ENCODE peak calls at places on chromosome 3, in eight cellular contexts. One of them, this sample, is unnamed.

GRCh38 chr3:151308089-151308488 is 8.5 kb downstream of the GPR87 start:
- DNase-seq in sciatic nerve: no peak
- DNase-seq in stromal cell of bone marrow: no peak
- DNase-seq in activated T-cell treated with anti-CD3 and anti-CD28 coated beads, Interleukin-2, amount 50 U/mL, for 24 hours: no peak
- DNase-seq in NB4: no peak
- DNase-seq in NCI-H2107: no peak
- DNase-seq in AML-193: no peak
- DNase-seq in lung: no peak
- DNase-seq in this sample: no peak

GRCh38 chr3:15542641-15543040 is 21.1 kb upstream of the COLQ start:
- DNase-seq in stromal cell of bone marrow: no peak
- DNase-seq in activated T-cell treated with anti-CD3 and anti-CD28 coated beads, Interleukin-2, amount 50 U/mL, for 24 hours: no peak
- DNase-seq in NCI-H2107: no peak
- DNase-seq in sciatic nerve: no peak
- DNase-seq in lung: no peak
- DNase-seq in NB4: no peak
- DNase-seq in AML-193: no peak
- DNase-seq in this sample: no peak

GRCh38 chr3:55458398-55458797 is 28.7 kb downstream of the WNT5A start:
- DNase-seq in AML-193: no peak
- DNase-seq in stromal cell of bone marrow: no peak
- DNase-seq in activated T-cell treated with anti-CD3 and anti-CD28 coated beads, Interleukin-2, amount 50 U/mL, for 24 hours: no peak
- DNase-seq in sciatic nerve: no peak
- DNase-seq in NB4: peak
- DNase-seq in lung: no peak
- DNase-seq in NCI-H2107: no peak
- DNase-seq in this sample: no peak

GRCh38 chr3:12816521-12817340 is 20.3 kb downstream of the CAND2 start:
- DNase-seq in AML-193: no peak
- DNase-seq in NCI-H2107: no peak
- DNase-seq in NB4: no peak
- DNase-seq in sciatic nerve: no peak
- DNase-seq in stromal cell of bone marrow: no peak
- DNase-seq in activated T-cell treated with anti-CD3 and anti-CD28 coated beads, Interleukin-2, amount 50 U/mL, for 24 hours: no peak
- DNase-seq in lung: no peak
- DNase-seq in this sample: no peak

GRCh38 chr3:4976109-4976508 is 3.1 kb upstream of the BHLHE40 start:
- DNase-seq in sciatic nerve: peak
- DNase-seq in AML-193: peak
- DNase-seq in NB4: peak
- DNase-seq in lung: peak
- DNase-seq in NCI-H2107: no peak
- DNase-seq in stromal cell of bone marrow: no peak
- DNase-seq in activated T-cell treated with anti-CD3 and anti-CD28 coated beads, Interleukin-2, amount 50 U/mL, for 24 hours: peak
- DNase-seq in this sample: peak

GRCh38 chr3:13477946-13478345 is 2.2 kb upstream of the HDAC11 start:
- DNase-seq in activated T-cell treated with anti-CD3 and anti-CD28 coated beads, Interleukin-2, amount 50 U/mL, for 24 hours: no peak
- DNase-seq in AML-193: no peak
- DNase-seq in lung: no peak
- DNase-seq in NB4: no peak
- DNase-seq in stromal cell of bone marrow: no peak
- DNase-seq in NCI-H2107: no peak
- DNase-seq in sciatic nerve: peak
- DNase-seq in this sample: no peak

GRCh38 chr3:14980689-14981088 is 33.3 kb downstream of the NR2C2 start:
- DNase-seq in sciatic nerve: no peak
- DNase-seq in NCI-H2107: no peak
- DNase-seq in stromal cell of bone marrow: no peak
- DNase-seq in NB4: peak
- DNase-seq in lung: no peak
- DNase-seq in activated T-cell treated with anti-CD3 and anti-CD28 coated beads, Interleukin-2, amount 50 U/mL, for 24 hours: no peak
- DNase-seq in AML-193: peak
- DNase-seq in this sample: no peak

GRCh38 chr3:177754508-177754921 is 557.2 kb upstream of the TBL1XR1 start:
- DNase-seq in activated T-cell treated with anti-CD3 and anti-CD28 coated beads, Interleukin-2, amount 50 U/mL, for 24 hours: no peak
- DNase-seq in NB4: no peak
- DNase-seq in AML-193: no peak
- DNase-seq in NCI-H2107: no peak
- DNase-seq in sciatic nerve: no peak
- DNase-seq in lung: no peak
- DNase-seq in stromal cell of bone marrow: peak
- DNase-seq in this sample: no peak

GRCh38 chr3:108472011-108472591 is 38.3 kb downstream of the MYH15 start:
- DNase-seq in activated T-cell treated with anti-CD3 and anti-CD28 coated beads, Interleukin-2, amount 50 U/mL, for 24 hours: no peak
- DNase-seq in lung: no peak
- DNase-seq in sciatic nerve: no peak
- DNase-seq in AML-193: no peak
- DNase-seq in NB4: peak
- DNase-seq in NCI-H2107: no peak
- DNase-seq in stromal cell of bone marrow: peak
- DNase-seq in this sample: no peak